ENCODE peak calls at places on chromosomes 16 and 17, in four cellular contexts. Z, Q, E and C are unnamed samples.

GRCh38 chr16:9302102-9302501 is 210.7 kb downstream of the HAPSTR1 start:
- DNase-seq in Z (no peak), Q (no peak), E (no peak), C (no peak)

GRCh38 chr16:75789237-75789636 is 62.9 kb upstream of the CPHXL start:
- DNase-seq in Z (no peak), Q (no peak), E (no peak), C (no peak)

GRCh38 chr16:28063047-28063521 is 430 bp downstream of the GSG1L start:
- DNase-seq in Z (no peak), Q (peak), E (no peak), C (peak)

GRCh38 chr17:6558932-6559752 is 2.8 kb upstream of the PITPNM3 start:
- DNase-seq in Z (no peak), Q (no peak), E (peak), C (no peak)

GRCh38 chr16:14186007-14186953 is 115.2 kb downstream of the MRTFB start:
- DNase-seq in Z (no peak), Q (no peak), E (no peak), C (peak)

GRCh38 chr16:3474136-3474779 is 21.0 kb downstream of the C16orf90 start:
- DNase-seq in Z (no peak), Q (no peak), E (no peak), C (no peak)

GRCh38 chr16:81711609-81712329 is 67.3 kb upstream of the PLCG2 start:
- DNase-seq in Z (no peak), Q (no peak), E (peak), C (no peak)

GRCh38 chr16:46826618-46827017 is 4.4 kb downstream of the C16orf87 start:
- DNase-seq in Z (no peak), Q (no peak), E (no peak), C (no peak)

GRCh38 chr17:56110463-56111138 is 42.7 kb upstream of the ANKFN1 start:
- DNase-seq in Z (no peak), Q (no peak), E (no peak), C (no peak)

GRCh38 chr17:206941-207560 is 25.6 kb upstream of the DOC2B start:
- DNase-seq in Z (no peak), Q (no peak), E (no peak), C (no peak)

GRCh38 chr17:21012736-21013135 is 30.1 kb downstream of the USP22 start:
- DNase-seq in Z (no peak), Q (no peak), E (no peak), C (no peak)

GRCh38 chr16:2296662-2297505 is 29.0 kb upstream of the RNPS1 start:
- DNase-seq in Z (no peak), Q (peak), E (peak), C (peak)

GRCh38 chr16:66070140-66070887 is 296.2 kb upstream of the CDH5 start:
- DNase-seq in Z (no peak), Q (no peak), E (peak), C (no peak)

GRCh38 chr17:31256936-31257335 is 40.1 kb downstream of the OMG start:
- DNase-seq in Z (no peak), Q (no peak), E (no peak), C (no peak)

GRCh38 chr16:57277586-57277985 is 6.9 kb downstream of the PLLP start:
- DNase-seq in Z (no peak), Q (peak), E (no peak), C (peak)

GRCh38 chr16:29977063-29977462 is 3.4 kb downstream of the TAOK2 start:
- DNase-seq in Z (no peak), Q (no peak), E (no peak), C (no peak)

GRCh38 chr17:18257268-18257681 is 1.3 kb downstream of the FLII start:
- DNase-seq in Z (no peak), Q (peak), E (no peak), C (peak)

GRCh38 chr17:60524463-60525346 is 1.3 kb downstream of the APPBP2 start:
- DNase-seq in Z (no peak), Q (no peak), E (no peak), C (no peak)

GRCh38 chr16:2701713-2702437 is 18.1 kb downstream of the PRSS27 start:
- DNase-seq in Z (no peak), Q (no peak), E (no peak), C (no peak)

GRCh38 chr17:75492555-75493168 is 22.7 kb downstream of the CASKIN2 start:
- DNase-seq in Z (no peak), Q (no peak), E (no peak), C (no peak)

GRCh38 chr16:154223-155030 is 2.0 kb downstream of the HBZ start:
- DNase-seq in Z (peak), Q (peak), E (peak), C (peak)

GRCh38 chr17:50090071-50090470 is 5.1 kb upstream of the PDK2 start:
- DNase-seq in Z (no peak), Q (no peak), E (no peak), C (no peak)

GRCh38 chr16:83393196-83393981 is 414.4 kb upstream of the HSBP1 start:
- DNase-seq in Z (no peak), Q (no peak), E (no peak), C (no peak)

GRCh38 chr16:57723170-57723569 is 12.4 kb upstream of the KATNB1 start:
- DNase-seq in Z (no peak), Q (no peak), E (no peak), C (no peak)

GRCh38 chr17:18988546-18989173 is 15.9 kb downstream of the FAM83G start:
- DNase-seq in Z (no peak), Q (no peak), E (no peak), C (no peak)

GRCh38 chr16:3020247-3020603 is at the start of gene TNFRSF12A:
- DNase-seq in Z (peak), Q (peak), E (peak), C (peak)

GRCh38 chr16:79997257-79997656 is 396.7 kb upstream of the MAF start:
- DNase-seq in Z (no peak), Q (peak), E (no peak), C (peak)

GRCh38 chr17:338442-339192 is 14.0 kb downstream of the RPH3AL start:
- DNase-seq in Z (no peak), Q (no peak), E (peak), C (no peak)

GRCh38 chr16:86784267-86784626 is 205.9 kb downstream of the FOXL1 start:
- DNase-seq in Z (no peak), Q (no peak), E (no peak), C (no peak)

GRCh38 chr17:44442806-44443205 is 53.4 kb upstream of the ITGA2B start:
- DNase-seq in Z (no peak), Q (no peak), E (no peak), C (no peak)

GRCh38 chr16:67963325-67964321 is 4.8 kb downstream of the SLC12A4 start:
- DNase-seq in Z (no peak), Q (no peak), E (no peak), C (no peak)

GRCh38 chr17:28204751-28205150 is 114.2 kb upstream of the TMEM97 start:
- DNase-seq in Z (no peak), Q (no peak), E (no peak), C (no peak)

GRCh38 chr17:39628655-39629493 is 2.1 kb downstream of the PPP1R1B start:
- DNase-seq in Z (no peak), Q (no peak), E (no peak), C (no peak)

GRCh38 chr16:85998178-85998867 is 99.4 kb downstream of the IRF8 start:
- DNase-seq in Z (no peak), Q (no peak), E (no peak), C (no peak)

GRCh38 chr16:85459529-85460251 is 153.4 kb upstream of the GSE1 start:
- DNase-seq in Z (no peak), Q (no peak), E (peak), C (no peak)

GRCh38 chr17:76547642-76548202 is 7.9 kb downstream of the PRCD start:
- DNase-seq in Z (no peak), Q (no peak), E (no peak), C (no peak)

GRCh38 chr17:78313735-78314648 is 45.9 kb downstream of the SOCS3 start:
- DNase-seq in Z (peak), Q (peak), E (peak), C (peak)

GRCh38 chr16:11313493-11314308 is 31.6 kb upstream of the RMI2 start:
- DNase-seq in Z (no peak), Q (no peak), E (no peak), C (no peak)